ENCODE peak calls at places on chromosome 21, in ten cellular contexts. B is RWPE1; F is WERI-Rb-1; Q is right lobe of liver; S is CD8-positive, alpha-beta T cell; Y is endothelial cell; R is GM12865; N is MM.1S; L is heart left ventricle; E is stomach. H is an unnamed sample.

GRCh38 chr21:33557447-33557846 is 14.6 kb downstream of the SON start:
- DNase-seq in Q (no peak), E (no peak), S (no peak), Y (no peak), R (no peak), F (no peak), B (no peak), N (no peak), L (no peak), H (no peak)

GRCh38 chr21:36976882-36977651 is 10.6 kb upstream of the HLCS start:
- DNase-seq in B (peak; percentile 62), S (peak; percentile 62), R (peak; percentile 83), N (peak; percentile 94), L (no peak), F (peak; percentile 76), E (no peak), Q (no peak), Y (peak; percentile 53), H (no peak)

GRCh38 chr21:29645666-29646553 is 293.9 kb downstream of the GRIK1 start:
- DNase-seq in R (no peak), S (no peak), L (no peak), E (no peak), Y (no peak), Q (no peak), B (no peak), N (no peak), F (no peak), H (no peak)

GRCh38 chr21:44962481-44962966 is 22.7 kb downstream of the SLX9 start:
- DNase-seq in F (no peak), E (no peak), Y (no peak), Q (no peak), B (peak; percentile 44), L (peak; percentile 53), S (no peak), R (no peak), N (no peak), H (no peak)

GRCh38 chr21:36959020-36959835 is 7.2 kb downstream of the HLCS start:
- DNase-seq in Y (no peak), N (peak; percentile 19), R (peak; percentile 19), L (no peak), S (no peak), Q (no peak), E (no peak), B (no peak), F (no peak), H (no peak)

GRCh38 chr21:27034796-27035195 is 67.9 kb upstream of the ADAMTS5 start:
- DNase-seq in N (no peak), F (no peak), Y (no peak), S (no peak), E (no peak), B (no peak), L (no peak), R (no peak), Q (no peak), H (no peak)

GRCh38 chr21:21165063-21165645 is 166.9 kb downstream of the NCAM2 start:
- DNase-seq in S (no peak), R (no peak), F (no peak), B (no peak), Q (no peak), Y (no peak), L (peak; percentile 24), E (no peak), N (no peak), H (no peak)

GRCh38 chr21:33300701-33301631 is 23.8 kb upstream of the IFNAR1 start:
- DNase-seq in S (no peak), Q (no peak), F (no peak), B (no peak), L (peak; percentile 47), R (peak; percentile 21), Y (no peak), E (no peak), N (no peak), H (no peak)

GRCh38 chr21:27079807-27080206 is 112.9 kb upstream of the ADAMTS5 start:
- DNase-seq in N (no peak), Y (no peak), B (no peak), Q (no peak), R (no peak), S (no peak), L (no peak), E (no peak), F (no peak), H (no peak)

GRCh38 chr21:36059823-36060158 is 535 bp downstream of the SETD4 start:
- DNase-seq in R (no peak), S (peak; percentile 27), B (peak; percentile 41), Y (peak; percentile 51), E (peak; percentile 30), Q (peak; percentile 61), F (peak; percentile 71), L (peak; percentile 49), N (no peak), H (no peak)

GRCh38 chr21:24023936-24024335 is 1583.3 kb downstream of the MRPL39 start:
- DNase-seq in F (no peak), N (no peak), R (no peak), Y (no peak), Q (no peak), B (no peak), S (no peak), L (no peak), E (no peak), H (no peak)

GRCh38 chr21:28436286-28436932 is 556.3 kb downstream of the LTN1 start:
- DNase-seq in E (no peak), F (no peak), B (peak; percentile 50), N (no peak), Y (no peak), S (no peak), R (no peak), Q (no peak), L (no peak), H (no peak)

DNA sequence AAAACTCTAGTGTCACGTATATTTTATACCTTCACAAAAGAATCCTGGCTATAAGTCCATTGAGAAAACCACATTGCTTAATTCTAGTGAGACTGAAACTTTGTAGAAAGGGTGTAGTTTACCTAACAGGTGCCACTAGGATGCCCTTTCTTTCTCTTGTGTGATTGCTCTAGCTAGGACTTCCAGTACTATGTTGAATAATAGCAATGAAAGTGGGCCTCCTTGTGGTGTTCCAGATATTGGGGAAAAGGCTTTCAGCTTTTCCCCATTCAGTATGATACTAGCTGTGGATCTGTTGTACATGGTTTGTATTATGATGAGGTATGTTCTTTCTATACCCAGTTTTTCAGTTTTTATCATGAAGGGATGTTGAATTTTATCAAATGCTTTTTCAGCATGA is 39.7 kb upstream of the CHODL start:
- DNase-seq in R (no peak), F (peak; percentile 10), L (no peak), B (no peak), E (no peak), Q (no peak), Y (no peak), N (peak; percentile 60), S (no peak), H (no peak)
- TF ChIP-seq CTCF in R (no peak), F (peak; percentile 24), L (no peak), B (no peak), E (no peak), Q (no peak), Y (no peak), N (peak; percentile 33), S (no peak), H (peak; percentile 33)

GRCh38 chr21:38351176-38351959 is 94.6 kb downstream of the KCNJ15 start:
- DNase-seq in F (no peak), B (no peak), R (no peak), N (no peak), E (no peak), Y (no peak), S (no peak), Q (no peak), L (no peak), H (no peak)

GRCh38 chr21:38350681-38351080 is 93.9 kb downstream of the KCNJ15 start:
- DNase-seq in S (no peak), N (no peak), Y (no peak), L (no peak), B (no peak), F (no peak), R (no peak), Q (no peak), E (no peak), H (no peak)

GRCh38 chr21:38354231-38354630 is 97.4 kb downstream of the KCNJ15 start:
- DNase-seq in L (no peak), E (no peak), R (no peak), Y (no peak), N (no peak), S (no peak), F (no peak), B (no peak), Q (no peak), H (no peak)

GRCh38 chr21:38352536-38353219 is 95.9 kb downstream of the KCNJ15 start:
- DNase-seq in E (peak; percentile 79), L (peak; percentile 28), N (peak; percentile 63), R (peak; percentile 49), F (peak; percentile 75), B (peak; percentile 69), Q (peak; percentile 68), S (no peak), Y (peak; percentile 81), H (no peak)

GRCh38 chr21:38351961-38352521 is 95.2 kb downstream of the KCNJ15 start:
- DNase-seq in Q (no peak), B (peak; percentile 62), F (no peak), Y (no peak), E (no peak), L (no peak), S (no peak), N (no peak), R (no peak), H (no peak)
- TF ChIP-seq CTCF in Q (no peak), B (no peak), F (no peak), Y (no peak), E (no peak), L (no peak), S (no peak), N (no peak), R (no peak), H (no peak)

DNA sequence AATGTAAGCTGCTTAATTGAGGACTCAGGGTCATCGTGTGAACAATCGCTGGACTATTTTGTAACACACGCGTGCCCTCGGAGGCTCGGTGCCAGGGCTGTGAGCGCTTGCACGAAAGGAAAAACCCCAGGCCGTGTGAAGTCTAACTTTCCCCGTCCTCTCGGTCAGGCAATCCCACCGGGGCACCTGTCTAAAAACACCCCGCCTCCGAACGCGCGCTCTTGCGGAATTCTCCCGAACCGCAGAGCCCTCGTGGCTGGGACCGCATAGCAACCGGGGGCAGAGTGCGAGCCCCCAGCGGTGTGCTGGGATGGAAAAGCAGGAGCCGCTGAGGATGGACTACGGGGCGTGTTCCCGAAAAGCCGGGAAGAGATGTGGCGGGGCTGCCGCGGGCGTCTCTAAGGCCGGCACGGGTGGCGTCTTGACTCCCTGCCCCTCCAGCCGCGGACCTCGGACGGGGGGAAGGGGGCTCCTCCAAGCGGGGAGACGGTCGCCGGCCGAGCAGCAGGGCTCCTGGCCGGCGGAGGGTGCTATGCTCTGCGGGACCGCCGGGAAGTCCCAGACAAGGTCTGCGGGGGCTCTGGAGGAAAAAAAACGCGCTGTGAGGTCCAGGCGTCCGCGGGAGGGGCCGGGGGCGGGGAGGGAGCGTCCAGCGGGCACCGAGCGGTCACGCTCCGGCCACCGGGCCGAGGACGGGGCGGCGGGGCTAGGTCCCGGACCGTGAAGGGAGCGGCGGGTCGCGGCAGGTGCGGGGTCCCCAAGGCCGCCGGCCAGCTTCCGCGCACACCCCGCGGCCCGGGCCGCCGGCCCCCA is 936 bp downstream of the ZBTB21 start:
- DNase-seq in Y (peak; percentile 53), N (peak; percentile 83), B (peak; percentile 17), R (peak; percentile 83), F (peak; percentile 65), L (peak; percentile 65), E (peak; percentile 52), Q (peak; percentile 78), S (peak; percentile 33), H (peak; percentile 50)
- TF ChIP-seq CTCF in Y (no peak), N (peak; percentile 53), B (peak; percentile 7), R (peak; percentile 29), F (no peak), L (no peak), E (no peak), Q (peak; percentile 23), S (no peak), H (no peak)

GRCh38 chr21:17819878-17820232 is 699 bp upstream of the C21orf91 start:
- DNase-seq in L (no peak), F (no peak), Y (no peak), N (peak; percentile 80), S (no peak), E (no peak), Q (no peak), R (peak; percentile 87), B (peak; percentile 13), H (no peak)
- TF ChIP-seq CTCF in L (no peak), F (no peak), Y (no peak), N (no peak), S (no peak), E (no peak), Q (no peak), R (no peak), B (no peak), H (peak; percentile 15)